ENCODE peak calls at places on chromosomes 12 and 14, in six cellular contexts. N is endothelial cell, B is brain microvascular endothelial cell, T is AG09319, J is cardiac fibroblast, D is GM13976. X is an unnamed sample.

GRCh38 chr12:57456145-57456700 is 1.1 kb downstream of the INHBE start:
- DNase-seq in N (peak; percentile 71), B (no peak), T (no peak), J (peak; percentile 44), D (peak; percentile 61), X (peak; percentile 59)

GRCh38 chr14:81533212-81533535 is 479 bp downstream of the SEL1L start:
- DNase-seq in N (no peak), B (no peak), T (no peak), J (no peak), D (no peak), X (no peak)

GRCh38 chr12:16920451-16920850 is 314.5 kb upstream of the LMO3 start:
- DNase-seq in N (no peak), B (no peak), T (no peak), J (no peak), D (no peak), X (no peak)

GRCh38 chr14:84254205-84254788 is 1275.6 kb upstream of the FLRT2 start:
- DNase-seq in N (peak; percentile 22), B (peak; percentile 2), T (no peak), J (peak; percentile 73), D (no peak), X (peak; percentile 14)

GRCh38 chr12:79187032-79187431 is 322.5 kb downstream of the SYT1 start:
- DNase-seq in N (no peak), B (no peak), T (no peak), J (no peak), D (no peak), X (no peak)

GRCh38 chr12:22856120-22856699 is 231.2 kb downstream of the ETNK1 start:
- DNase-seq in N (no peak), B (no peak), T (no peak), J (peak; percentile 56), D (peak; percentile 14), X (no peak)

GRCh38 chr14:20412876-20413784 is at the start of gene TEP1:
- DNase-seq in N (peak; percentile 80), B (peak; percentile 79), T (peak; percentile 47), J (peak; percentile 87), D (peak; percentile 83), X (peak; percentile 84)

GRCh38 chr12:83158613-83159207 is 472.0 kb downstream of the TMTC2 start:
- DNase-seq in N (no peak), B (no peak), T (no peak), J (no peak), D (no peak), X (no peak)

GRCh38 chr14:22070119-22070982 is 396.7 kb upstream of the OR4E1 start:
- DNase-seq in N (peak; percentile 7), B (no peak), T (no peak), J (peak; percentile 13), D (no peak), X (peak; percentile 32)

GRCh38 chr12:4434299-4434698 is 11.3 kb downstream of the FGF6 start:
- DNase-seq in N (no peak), B (no peak), T (no peak), J (no peak), D (no peak), X (no peak)
- TF ChIP-seq CTCF in N (no peak), B (no peak), T (no peak), J (no peak), D (no peak), X (no peak)

GRCh38 chr14:45715946-45716345 is 462.9 kb upstream of the MIS18BP1 start:
- DNase-seq in N (no peak), B (no peak), T (no peak), J (no peak), D (no peak), X (no peak)

GRCh38 chr14:45716506-45716905 is 463.5 kb upstream of the MIS18BP1 start:
- DNase-seq in N (peak; percentile 9), B (no peak), T (no peak), J (no peak), D (no peak), X (peak; percentile 51)
- TF ChIP-seq CTCF in N (peak; percentile 62), B (peak; percentile 38), T (no peak), J (no peak), D (no peak), X (peak; percentile 47)

GRCh38 chr12:121184425-121184824 is 25.5 kb upstream of the P2RX4 start:
- DNase-seq in N (no peak), B (no peak), T (no peak), J (no peak), D (no peak), X (no peak)
- TF ChIP-seq CTCF in N (no peak), B (no peak), T (no peak), J (no peak), D (no peak), X (no peak)

GRCh38 chr12:52213541-52214420 is 19.3 kb upstream of the KRT7 start:
- DNase-seq in N (peak; percentile 97), B (peak; percentile 68), T (peak; percentile 56), J (peak; percentile 87), D (peak; percentile 81), X (peak; percentile 94)

GRCh38 chr12:52215587-52216031 is 17.4 kb upstream of the KRT7 start:
- DNase-seq in N (no peak), B (peak; percentile 74), T (no peak), J (no peak), D (no peak), X (no peak)

GRCh38 chr12:52212701-52213540 is 20.1 kb upstream of the KRT7 start:
- DNase-seq in N (no peak), B (no peak), T (no peak), J (no peak), D (peak; percentile 22), X (no peak)

GRCh38 chr12:52216107-52216506 is 16.9 kb upstream of the KRT7 start:
- DNase-seq in N (no peak), B (no peak), T (no peak), J (no peak), D (no peak), X (peak; percentile 24)

DNA sequence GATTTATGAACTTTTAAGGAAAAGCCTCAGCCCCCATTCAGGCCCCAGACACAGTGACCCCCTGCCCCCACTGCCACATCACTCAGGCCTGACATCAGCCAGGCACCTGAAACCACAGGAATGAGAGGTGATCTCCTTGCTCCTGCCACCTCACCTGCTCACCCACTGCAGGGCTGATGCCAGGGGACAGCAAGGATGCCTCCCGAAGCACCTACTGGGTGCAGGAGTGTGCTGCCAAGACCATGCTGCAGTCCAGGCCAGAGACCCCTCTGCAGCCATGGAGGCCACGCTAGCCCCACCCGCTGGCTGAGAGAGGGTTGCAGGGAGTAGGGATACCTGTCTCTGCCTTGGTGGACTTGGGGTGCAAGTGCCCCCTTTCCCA is 18.6 kb upstream of the KRT7 start:
- DNase-seq in N (no peak), B (no peak), T (no peak), J (no peak), D (peak; percentile 26), X (no peak)
- TF ChIP-seq CTCF in N (no peak), B (peak; percentile 70), T (peak; percentile 40), J (no peak), D (no peak), X (no peak)

GRCh38 chr12:54020587-54020969 is 7.7 kb upstream of the HOXC6 start:
- DNase-seq in N (no peak), B (no peak), T (no peak), J (no peak), D (no peak), X (no peak)

GRCh38 chr12:54021006-54021405 is 7.2 kb upstream of the HOXC6 start:
- DNase-seq in N (no peak), B (no peak), T (no peak), J (no peak), D (no peak), X (no peak)

GRCh38 chr12:54022960-54023884 is 5.0 kb upstream of the HOXC6 start:
- DNase-seq in N (no peak), B (no peak), T (no peak), J (no peak), D (no peak), X (no peak)

GRCh38 chr12:54019924-54020586 is 8.2 kb upstream of the HOXC6 start:
- DNase-seq in N (no peak), B (no peak), T (no peak), J (no peak), D (no peak), X (no peak)

GRCh38 chr12:54021432-54022013 is 6.7 kb upstream of the HOXC6 start:
- DNase-seq in N (peak; percentile 61), B (no peak), T (no peak), J (no peak), D (peak; percentile 68), X (peak; percentile 66)
- TF ChIP-seq CTCF in N (no peak), B (no peak), T (no peak), J (no peak), D (peak; percentile 46), X (peak; percentile 12)

GRCh38 chr14:44372807-44373497 is 134.1 kb downstream of the FSCB start:
- DNase-seq in N (no peak), B (no peak), T (no peak), J (no peak), D (no peak), X (no peak)

GRCh38 chr14:44374906-44375305 is 132.2 kb downstream of the FSCB start:
- DNase-seq in N (no peak), B (no peak), T (no peak), J (no peak), D (no peak), X (no peak)

GRCh38 chr14:44370727-44371126 is 136.4 kb downstream of the FSCB start:
- DNase-seq in N (no peak), B (no peak), T (no peak), J (no peak), D (no peak), X (no peak)

DNA sequence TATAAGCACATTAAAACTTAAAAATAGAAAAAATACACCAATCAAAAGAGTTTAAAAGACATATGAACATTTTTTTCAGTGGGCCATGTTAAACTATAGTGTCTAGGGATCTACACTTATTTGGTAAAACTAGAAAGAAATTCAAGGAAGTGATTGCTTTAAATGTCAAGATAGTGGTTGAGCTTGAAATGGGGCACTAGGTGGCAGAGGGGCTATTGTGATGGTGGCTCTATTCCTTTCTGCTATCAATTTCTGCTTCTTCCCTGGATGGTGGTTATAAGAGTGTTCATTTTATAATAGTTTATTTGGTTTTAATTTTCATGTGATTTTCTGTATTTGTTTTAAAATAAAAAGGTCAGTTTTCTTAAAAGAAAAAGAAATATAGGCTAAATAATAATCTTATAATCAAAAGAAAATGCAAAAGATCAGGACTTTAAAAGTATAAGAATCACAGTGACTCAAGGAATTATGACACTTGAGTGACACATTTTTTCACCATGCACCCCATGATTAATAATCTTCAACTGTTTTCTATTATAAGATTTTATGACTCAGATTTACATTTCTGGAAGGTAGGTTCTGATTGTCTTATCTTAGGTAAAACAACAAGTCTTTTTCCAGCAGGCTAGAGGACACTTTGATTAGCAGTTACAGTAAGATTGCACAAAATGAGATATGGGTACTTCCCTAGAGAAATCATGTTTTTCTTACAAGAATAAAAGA is 137.5 kb downstream of the FSCB start:
- DNase-seq in N (no peak), B (no peak), T (no peak), J (no peak), D (no peak), X (no peak)
- TF ChIP-seq CTCF in N (no peak), B (no peak), T (no peak), J (no peak), D (no peak), X (no peak)

X was measured in nephron progenitor cell.